ENCODE peak calls at places on chromosomes 5 and 9, in four cellular contexts. V, J, G and P are unnamed samples.

GRCh38 chr5:17113174-17113941 is 104.1 kb upstream of the BASP1 start:
- DNase-seq in V (no peak), J (no peak), G (no peak), P (no peak)

GRCh38 chr9:99000480-99001395 is 57.0 kb downstream of the COL15A1 start:
- DNase-seq in V (peak), J (peak), G (no peak), P (peak)

GRCh38 chr5:122665087-122665486 is 109.8 kb upstream of the SNX2 start:
- DNase-seq in V (no peak), J (no peak), G (no peak), P (no peak)

GRCh38 chr5:141845371-141845821 is 32.8 kb downstream of the PCDH1 start:
- DNase-seq in V (no peak), J (no peak), G (no peak), P (no peak)

GRCh38 chr9:35553670-35554543 is 51.2 kb upstream of the TESK1 start:
- DNase-seq in V (peak), J (peak), G (peak), P (peak)

GRCh38 chr5:9207820-9208418 is 338.0 kb downstream of the SEMA5A start:
- DNase-seq in V (peak), J (no peak), G (no peak), P (no peak)

GRCh38 chr5:39080597-39081204 is 6.5 kb upstream of the RICTOR start:
- DNase-seq in V (no peak), J (peak), G (peak), P (peak)

GRCh38 chr9:14482856-14483255 is 168.9 kb upstream of the NFIB start:
- DNase-seq in V (no peak), J (no peak), G (no peak), P (no peak)

GRCh38 chr9:12464910-12465512 is 228.2 kb upstream of the TYRP1 start:
- DNase-seq in V (no peak), J (no peak), G (no peak), P (no peak)

GRCh38 chr9:127444921-127445850 is 6.0 kb downstream of the RPL12 start:
- DNase-seq in V (no peak), J (no peak), G (no peak), P (no peak)

GRCh38 chr9:81108391-81108790 is 581.0 kb downstream of the TLE1 start:
- DNase-seq in V (no peak), J (no peak), G (no peak), P (no peak)

GRCh38 chr5:71938886-71939285 is 168.4 kb upstream of the MAP1B start:
- DNase-seq in V (no peak), J (peak), G (no peak), P (peak)

GRCh38 chr5:92421937-92422336 is 1038.8 kb upstream of the ARRDC3 start:
- DNase-seq in V (no peak), J (no peak), G (no peak), P (no peak)

GRCh38 chr5:1819458-1819857 is 18.3 kb downstream of the NDUFS6 start:
- DNase-seq in V (no peak), J (no peak), G (no peak), P (no peak)

GRCh38 chr9:128683340-128684064 is 5.5 kb upstream of the SET start:
- DNase-seq in V (no peak), J (peak), G (peak), P (peak)

GRCh38 chr5:143128412-143129071 is 274.9 kb downstream of the NR3C1 start:
- DNase-seq in V (no peak), J (no peak), G (no peak), P (no peak)

GRCh38 chr5:67879619-67880357 is 335.8 kb upstream of the PIK3R1 start:
- DNase-seq in V (no peak), J (no peak), G (no peak), P (no peak)
- H3K4me3 ChIP-seq in V (no peak), J (no peak), G (no peak), P (no peak)

GRCh38 chr9:113057193-113057592 is 669 bp upstream of the ZFP37 start:
- DNase-seq in V (no peak), J (no peak), G (no peak), P (no peak)
- H3K4me3 ChIP-seq in V (peak), J (peak), G (no peak), P (peak)

DNA sequence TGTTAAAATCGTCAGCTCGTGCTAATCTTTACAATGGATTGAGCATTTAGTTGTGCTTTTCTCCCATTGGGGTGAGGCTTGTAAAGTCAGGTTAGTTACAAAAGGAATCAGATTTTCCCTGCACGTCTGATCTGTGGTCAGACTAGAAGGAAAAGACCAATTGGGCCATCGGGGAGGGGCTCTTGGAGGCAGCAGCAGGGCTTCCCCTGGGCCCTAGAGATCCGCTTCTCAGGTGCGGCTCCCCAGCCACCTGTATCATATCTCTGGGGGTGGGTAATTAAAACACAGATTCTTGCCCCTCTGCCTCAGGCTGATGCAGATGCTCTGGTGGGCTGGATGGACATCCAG is 200.3 kb downstream of the HSPA4 start:
- DNase-seq in V (no peak), J (no peak), G (no peak), P (no peak)
- H3K4me3 ChIP-seq in V (no peak), J (no peak), G (no peak), P (no peak)

GRCh38 chr9:109166771-109167601 is at the start of gene FRRS1L:
- DNase-seq in V (no peak), J (no peak), G (no peak), P (no peak)

GRCh38 chr9:109168170-109168569 is 1.1 kb upstream of the FRRS1L start:
- DNase-seq in V (no peak), J (no peak), G (no peak), P (no peak)

GRCh38 chr9:109164040-109164439 is 3.0 kb downstream of the FRRS1L start:
- DNase-seq in V (no peak), J (no peak), G (no peak), P (no peak)

GRCh38 chr9:109167716-109168115 is 667 bp upstream of the FRRS1L start:
- DNase-seq in V (no peak), J (no peak), G (no peak), P (no peak)

GRCh38 chr9:109166171-109166770 is 778 bp downstream of the FRRS1L start:
- DNase-seq in V (no peak), J (no peak), G (no peak), P (no peak)
- H3K4me3 ChIP-seq in V (no peak), J (peak), G (no peak), P (no peak)

DNA sequence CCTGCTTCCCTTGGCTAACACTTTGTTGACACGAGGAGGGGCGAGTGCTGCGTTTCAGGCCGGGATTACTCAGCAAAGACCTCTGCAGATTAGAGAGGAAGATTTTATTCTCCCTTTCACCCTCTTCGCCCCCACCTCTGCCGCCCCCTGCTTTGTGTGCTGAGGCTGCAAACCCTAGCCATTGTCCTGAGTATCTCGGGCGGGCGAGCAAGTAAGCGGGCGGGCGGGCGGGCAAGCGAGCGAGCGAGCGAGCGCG is 6.0 kb downstream of the ISL1 start:
- DNase-seq in V (no peak), J (no peak), G (no peak), P (no peak)
- H3K4me3 ChIP-seq in V (peak), J (peak), G (no peak), P (no peak)

GRCh38 chr5:103263054-103263453 is 4.5 kb downstream of the MACIR start:
- DNase-seq in V (no peak), J (no peak), G (no peak), P (no peak)

GRCh38 chr5:103258957-103259704 is 568 bp downstream of the MACIR start:
- DNase-seq in V (no peak), J (peak), G (peak), P (peak)

GRCh38 chr5:103262422-103262871 is 3.9 kb downstream of the MACIR start:
- DNase-seq in V (no peak), J (no peak), G (no peak), P (no peak)

GRCh38 chr5:103259705-103260355 is 1.3 kb downstream of the MACIR start:
- DNase-seq in V (no peak), J (peak), G (peak), P (peak)

DNA sequence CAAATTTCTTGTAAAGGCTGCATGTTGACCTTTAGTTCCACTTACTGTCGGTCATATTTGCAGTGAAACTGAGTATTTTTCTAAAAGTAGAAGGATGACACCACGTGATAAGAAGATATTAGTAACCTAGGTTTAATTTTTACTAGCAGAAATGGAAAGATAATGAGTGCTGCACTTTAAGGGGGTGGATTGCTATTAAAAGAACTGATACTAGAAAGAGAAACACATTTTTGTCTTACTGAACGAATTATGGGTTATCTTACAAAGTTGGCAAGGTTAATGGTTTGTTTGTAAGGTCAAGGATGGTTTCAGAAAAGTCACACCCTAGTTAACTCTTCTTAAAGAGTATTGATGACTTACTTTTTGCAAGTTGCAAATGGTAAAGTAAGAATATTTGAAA is 2.4 kb downstream of the MACIR start:
- DNase-seq in V (no peak), J (no peak), G (no peak), P (no peak)
- H3K4me3 ChIP-seq in V (no peak), J (peak), G (no peak), P (peak)

GRCh38 chr5:90472783-90473182 is 1.8 kb downstream of the MBLAC2 start:
- DNase-seq in V (no peak), J (no peak), G (no peak), P (no peak)
- H3K4me3 ChIP-seq in V (peak), J (peak), G (no peak), P (peak)

GRCh38 chr9:69397384-69398214 is 72.6 kb downstream of the ENTREP1 start:
- DNase-seq in V (no peak), J (no peak), G (no peak), P (no peak)
- H3K4me3 ChIP-seq in V (no peak), J (no peak), G (no peak), P (no peak)

DNA sequence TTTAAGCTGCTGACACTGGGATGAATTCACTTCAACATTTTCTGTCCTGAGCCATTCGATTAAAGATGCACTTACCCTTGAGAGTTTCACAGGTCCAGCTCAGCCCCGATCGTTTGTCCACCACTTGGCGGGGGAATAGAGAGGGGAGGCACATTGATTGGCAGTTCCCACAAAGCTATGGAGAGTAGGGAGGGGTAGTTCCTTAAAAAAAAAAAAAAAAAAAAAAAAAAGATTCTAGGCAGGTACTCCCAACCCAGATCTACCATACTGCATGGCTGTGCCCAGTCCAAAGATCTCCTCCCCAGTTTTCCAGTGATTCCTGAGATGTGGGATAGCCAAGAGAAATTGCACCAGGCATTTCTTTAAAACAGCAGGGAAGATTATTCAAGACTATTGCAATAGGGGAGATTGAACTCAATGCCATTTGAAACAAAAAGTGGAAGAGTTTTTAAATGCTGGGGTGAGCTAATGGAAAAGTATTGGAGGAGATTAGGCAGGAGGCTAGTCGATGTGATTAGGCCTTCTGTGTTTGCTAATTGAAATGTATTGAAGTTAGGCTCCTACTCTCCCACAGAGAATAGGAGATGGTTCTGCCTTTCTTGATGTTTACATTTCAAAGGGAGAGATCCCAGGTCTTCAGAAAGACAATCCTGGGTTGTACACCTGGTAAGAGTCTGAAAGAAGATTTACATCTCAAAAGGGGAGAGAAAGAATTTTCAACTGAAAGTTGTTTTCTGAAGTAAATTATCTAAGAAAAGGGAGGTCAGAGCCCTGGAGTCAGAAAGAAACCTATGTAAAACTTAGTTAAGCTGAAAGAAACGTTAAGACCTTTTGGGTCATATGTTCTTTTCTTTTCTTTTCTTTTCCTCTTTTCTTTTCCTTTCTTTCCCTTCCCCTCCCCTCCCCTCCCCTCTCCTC is 2217.3 kb upstream of the WWC1 start:
- DNase-seq in V (no peak), J (no peak), G (no peak), P (no peak)
- H3K4me3 ChIP-seq in V (no peak), J (no peak), G (no peak), P (no peak)